ENCODE peak calls at places on chromosomes 1 and 21, in five cellular contexts. B is tibial nerve, L is suprapubic skin, Z is foreskin fibroblast, O is GM23338. N is an unnamed sample.

GRCh38 chr1:57835620-57836019 is 411.8 kb upstream of the DAB1 start:
- DNase-seq in B (no peak), L (no peak), Z (peak), O (peak), N (no peak)

GRCh38 chr1:181143081-181143859 is 54.8 kb downstream of the IER5 start:
- DNase-seq in B (no peak), L (no peak), Z (no peak), O (no peak), N (no peak)

GRCh38 chr1:161175771-161176453 is 1.4 kb downstream of the B4GALT3 start:
- DNase-seq in B (no peak), L (no peak), Z (no peak), O (no peak), N (no peak)

GRCh38 chr1:8560611-8561544 is 243.0 kb downstream of the SLC45A1 start:
- DNase-seq in B (no peak), L (no peak), Z (peak), O (peak), N (no peak)

GRCh38 chr21:20250337-20250736 is 747.9 kb upstream of the NCAM2 start:
- DNase-seq in B (no peak), L (no peak), Z (no peak), O (no peak), N (no peak)

GRCh38 chr1:12171206-12172041 is 4.6 kb downstream of the TNFRSF1B start:
- DNase-seq in B (no peak), L (no peak), Z (no peak), O (no peak), N (no peak)

GRCh38 chr1:34973326-34973725 is 11.8 kb downstream of the TMEM35B start:
- DNase-seq in B (no peak), L (no peak), Z (peak), O (no peak), N (no peak)

GRCh38 chr21:31204801-31205200 is 139.3 kb downstream of the TIAM1 start:
- DNase-seq in B (no peak), L (no peak), Z (no peak), O (no peak), N (no peak)

GRCh38 chr1:182791464-182792179 is 2.0 kb downstream of the NPL start:
- DNase-seq in B (no peak), L (no peak), Z (no peak), O (no peak), N (no peak)

GRCh38 chr21:16330340-16331319 is 600.8 kb downstream of the USP25 start:
- DNase-seq in B (no peak), L (no peak), Z (peak), O (peak), N (no peak)

DNA sequence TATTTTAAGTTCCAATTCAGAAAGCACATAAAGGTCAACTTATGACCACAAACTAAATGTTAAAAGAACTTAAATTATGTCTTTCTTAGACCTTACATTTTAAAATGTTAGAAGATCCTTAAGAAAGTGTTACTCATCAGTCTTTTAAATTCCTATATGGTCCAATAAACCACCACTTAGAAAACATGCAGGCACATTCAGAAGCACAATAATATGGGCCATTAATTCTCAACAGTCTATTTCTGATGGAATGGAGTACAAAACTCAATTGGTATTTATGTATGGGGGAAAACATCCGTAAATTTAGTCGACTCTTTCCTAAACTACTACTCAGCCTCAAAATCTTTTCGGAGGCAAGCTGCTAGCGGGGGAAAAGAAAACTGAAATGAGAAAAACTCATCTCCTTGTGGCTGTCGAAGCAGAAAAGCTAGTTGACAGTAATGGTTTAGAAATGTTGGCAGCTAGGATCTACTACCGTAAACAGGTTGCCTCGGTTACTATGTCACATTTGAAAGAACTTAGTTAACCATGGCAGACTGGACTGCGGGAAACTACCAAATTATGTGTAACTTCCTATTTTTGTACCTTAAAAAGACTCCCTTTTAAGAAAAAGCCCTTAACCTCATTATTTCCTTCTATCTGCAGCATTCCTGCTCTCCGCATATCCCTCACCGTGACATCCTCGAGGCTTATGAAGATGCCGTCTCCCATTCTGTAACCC is 993 bp downstream of the TRMT1L start:
- DNase-seq in B (no peak), L (no peak), Z (no peak), O (no peak), N (no peak)
- TF ChIP-seq CTCF in B (no peak), L (no peak), Z (no peak), O (no peak), N (no peak)

GRCh38 chr1:240295811-240296210 is 204.1 kb downstream of the FMN2 start:
- DNase-seq in B (no peak), L (no peak), Z (peak), O (no peak), N (no peak)

GRCh38 chr1:240293706-240294105 is 202.0 kb downstream of the FMN2 start:
- DNase-seq in B (no peak), L (no peak), Z (peak), O (no peak), N (no peak)

DNA sequence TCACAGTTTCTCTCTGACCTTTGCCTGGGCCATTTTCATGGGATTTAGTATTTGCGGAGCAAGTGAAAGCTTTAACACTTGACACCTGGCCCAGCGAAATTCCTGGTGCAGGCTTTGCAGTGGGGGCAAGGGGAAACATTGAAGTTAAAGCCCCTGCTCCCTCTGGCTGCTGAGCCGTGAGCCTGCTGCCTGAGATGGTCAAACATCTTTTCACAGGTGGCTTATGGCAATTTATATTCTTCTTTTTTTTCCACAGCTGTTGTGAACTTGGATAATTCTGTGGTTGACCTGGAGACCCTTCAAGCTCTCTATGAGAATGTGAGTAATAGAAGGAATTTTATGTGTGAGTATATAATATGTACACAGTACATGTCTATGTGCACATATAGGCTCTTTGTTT is 202.9 kb downstream of the FMN2 start:
- DNase-seq in B (no peak), L (no peak), Z (no peak), O (peak), N (no peak)
- TF ChIP-seq CTCF in B (no peak), L (no peak), Z (no peak), O (peak), N (no peak)

GRCh38 chr1:201947697-201948008 is 1.3 kb upstream of the LMOD1 start:
- DNase-seq in B (no peak), L (no peak), Z (peak), O (no peak), N (no peak)
- TF ChIP-seq CTCF in B (no peak), L (no peak), Z (no peak), O (no peak), N (no peak)

GRCh38 chr1:151577173-151577572 is 34.7 kb upstream of the SNX27 start:
- DNase-seq in B (no peak), L (no peak), Z (no peak), O (peak), N (no peak)
- TF ChIP-seq CTCF in B (no peak), L (no peak), Z (no peak), O (peak), N (no peak)

GRCh38 chr1:43358121-43358745 is 548 bp upstream of the CDC20 start:
- DNase-seq in B (no peak), L (no peak), Z (peak), O (peak), N (no peak)
- TF ChIP-seq CTCF in B (no peak), L (no peak), Z (peak), O (peak), N (peak)

GRCh38 chr1:92298213-92298572 is 594 bp downstream of the GLMN start:
- DNase-seq in B (no peak), L (no peak), Z (no peak), O (no peak), N (no peak)
- TF ChIP-seq CTCF in B (no peak), L (no peak), Z (no peak), O (no peak), N (no peak)

DNA sequence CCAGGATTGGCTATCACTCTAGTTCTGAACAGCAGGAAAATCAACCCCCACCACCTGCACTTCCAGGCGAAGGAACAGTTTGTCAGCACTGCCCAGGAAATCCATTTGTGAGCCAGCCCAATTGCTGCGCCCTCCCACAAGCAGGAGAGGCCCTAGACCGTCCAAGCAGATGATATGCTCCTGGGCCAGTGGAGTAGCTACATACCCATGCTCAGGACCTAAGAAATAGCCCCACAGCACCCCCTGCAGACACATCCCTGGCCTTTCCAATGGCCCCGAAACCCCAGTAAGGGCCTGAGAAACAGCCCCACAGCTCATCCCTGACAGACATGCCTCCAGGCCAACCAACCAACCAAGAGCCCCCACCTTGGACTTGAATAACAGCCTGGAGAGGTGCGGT is 111.5 kb upstream of the ZC3H11B start:
- DNase-seq in B (no peak), L (no peak), Z (no peak), O (peak), N (no peak)
- TF ChIP-seq CTCF in B (no peak), L (no peak), Z (no peak), O (peak), N (no peak)

GRCh38 chr1:167995038-167995437 is 58.2 kb upstream of the MPC2 start:
- DNase-seq in B (no peak), L (no peak), Z (no peak), O (no peak), N (no peak)
- TF ChIP-seq CTCF in B (no peak), L (no peak), Z (no peak), O (no peak), N (no peak)

N was measured in glutamatergic neuron.